ENCODE peak calls at places on chromosomes 2 and 18, in six cellular contexts. Q is K562, I is H1, W is GM12878, E is SK-N-SH, R is HepG2. O is an unnamed sample.

GRCh38 chr2:198127627-198128026 is 323.2 kb downstream of the PLCL1 start:
- DNase-seq in Q (peak), I (no peak), W (peak), E (peak), R (peak), O (peak)

GRCh38 chr2:40242315-40242714 is 209.6 kb downstream of the SLC8A1 start:
- DNase-seq in Q (no peak), I (no peak), W (no peak), E (no peak), R (no peak), O (no peak)

GRCh38 chr2:108031471-108031941 is 45.2 kb downstream of the SLC5A7 start:
- DNase-seq in Q (no peak), I (no peak), W (no peak), E (no peak), R (no peak), O (no peak)

GRCh38 chr2:11647834-11648600 is 22.0 kb downstream of the NTSR2 start:
- DNase-seq in Q (no peak), I (no peak), W (no peak), E (no peak), R (no peak), O (no peak)

GRCh38 chr2:126643972-126644371 is 12.0 kb upstream of the GYPC start:
- DNase-seq in Q (no peak), I (no peak), W (no peak), E (no peak), R (no peak), O (no peak)

GRCh38 chr2:179233626-179234430 is 30.8 kb downstream of the SESTD1 start:
- DNase-seq in Q (no peak), I (no peak), W (no peak), E (no peak), R (peak), O (no peak)

GRCh38 chr2:69830045-69830905 is 815 bp downstream of the GMCL1 start:
- DNase-seq in Q (peak), I (no peak), W (no peak), E (peak), R (peak), O (peak)

GRCh38 chr2:164840458-164840929 is 1.1 kb downstream of the COBLL1 start:
- DNase-seq in Q (no peak), I (no peak), W (no peak), E (no peak), R (peak), O (no peak)

GRCh38 chr2:165952600-165953210 is 871 bp downstream of the TTC21B start:
- DNase-seq in Q (no peak), I (no peak), W (no peak), E (no peak), R (peak), O (no peak)

GRCh38 chr2:46769809-46770208 is 145.8 kb downstream of the MCFD2 start:
- DNase-seq in Q (no peak), I (no peak), W (no peak), E (no peak), R (peak), O (no peak)

GRCh38 chr18:37471619-37472018 is 94.0 kb downstream of the CELF4 start:
- DNase-seq in Q (no peak), I (no peak), W (no peak), E (peak), R (no peak), O (no peak)

GRCh38 chr2:227360351-227360750 is 18.8 kb downstream of the TM4SF20 start:
- DNase-seq in Q (no peak), I (no peak), W (no peak), E (no peak), R (no peak), O (no peak)

GRCh38 chr2:37599688-37600525 is 71.5 kb downstream of the CDC42EP3 start:
- DNase-seq in Q (no peak), I (no peak), W (no peak), E (no peak), R (no peak), O (no peak)

GRCh38 chr2:69578201-69578555 is 65.4 kb downstream of the AAK1 start:
- DNase-seq in Q (no peak), I (no peak), W (no peak), E (no peak), R (no peak), O (no peak)

GRCh38 chr2:218296200-218296599 is 3.9 kb upstream of the TMBIM1 start:
- DNase-seq in Q (no peak), I (no peak), W (no peak), E (no peak), R (no peak), O (no peak)

GRCh38 chr18:43620936-43621335 is 343.6 kb upstream of the SYT4 start:
- DNase-seq in Q (no peak), I (no peak), W (no peak), E (peak), R (peak), O (no peak)

GRCh38 chr2:47950340-47951280 is 44.3 kb upstream of the FBXO11 start:
- DNase-seq in Q (no peak), I (no peak), W (no peak), E (peak), R (no peak), O (no peak)

GRCh38 chr2:108320326-108320932 is 31.7 kb downstream of the SULT1C2 start:
- DNase-seq in Q (no peak), I (no peak), W (no peak), E (no peak), R (no peak), O (no peak)

GRCh38 chr2:28543316-28544068 is 47.6 kb downstream of the PLB1 start:
- DNase-seq in Q (no peak), I (no peak), W (no peak), E (no peak), R (no peak), O (no peak)

GRCh38 chr2:235390108-235390815 is 103.6 kb upstream of the AGAP1 start:
- DNase-seq in Q (no peak), I (no peak), W (peak), E (no peak), R (no peak), O (peak)

GRCh38 chr2:204669386-204669785 is 124.1 kb downstream of the PARD3B start:
- DNase-seq in Q (no peak), I (no peak), W (no peak), E (no peak), R (no peak), O (no peak)

GRCh38 chr2:190904644-190905043 is 24.0 kb downstream of the GLS start:
- DNase-seq in Q (no peak), I (no peak), W (no peak), E (no peak), R (no peak), O (no peak)

GRCh38 chr2:55478610-55479301 is 40.8 kb upstream of the CFAP36 start:
- DNase-seq in Q (no peak), I (no peak), W (no peak), E (no peak), R (no peak), O (no peak)

GRCh38 chr2:55487686-55488085 is 31.8 kb upstream of the CFAP36 start:
- DNase-seq in Q (no peak), I (no peak), W (no peak), E (no peak), R (no peak), O (no peak)

DNA sequence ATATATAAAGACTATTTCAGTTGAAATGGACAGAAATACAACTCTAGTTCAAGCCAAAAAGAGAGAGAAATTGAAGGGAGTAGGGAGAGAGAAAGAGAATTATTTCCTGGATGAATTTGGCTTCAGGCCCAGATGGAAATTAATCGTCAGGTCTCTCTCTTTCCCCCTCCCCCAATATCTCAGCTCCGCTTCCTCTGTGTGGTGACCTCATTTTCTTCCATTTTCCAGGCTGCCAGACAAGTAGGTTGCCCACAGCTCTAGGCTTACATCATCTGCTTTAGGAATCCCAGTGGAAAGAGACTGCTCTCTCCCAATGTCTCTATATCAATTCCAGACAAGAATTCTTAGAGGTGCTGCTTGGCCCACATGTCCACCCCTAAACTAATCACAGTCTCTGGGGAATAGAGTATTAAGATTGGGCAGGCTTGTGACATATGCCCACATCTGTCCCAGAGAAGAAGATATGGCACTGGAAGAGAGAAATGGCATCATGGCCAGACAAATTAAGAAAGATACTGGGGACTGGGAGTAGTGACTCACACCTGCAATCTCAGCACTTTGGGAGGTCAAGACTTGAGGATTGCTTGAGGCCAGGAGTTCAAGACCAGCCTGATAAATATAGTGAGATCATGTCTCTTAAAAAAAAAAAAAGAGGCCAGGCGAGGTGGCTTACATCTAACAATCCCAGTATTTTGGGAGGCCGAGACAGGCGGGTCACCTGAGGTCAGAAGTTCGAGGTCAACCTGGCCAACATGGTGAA is 37.2 kb upstream of the CFAP36 start:
- DNase-seq in Q (no peak), I (no peak), W (no peak), E (peak), R (no peak), O (no peak)
- TF ChIP-seq GABPA in Q (no peak), I (no peak), W (no peak), E (no peak), R (no peak), O (no peak)

DNA sequence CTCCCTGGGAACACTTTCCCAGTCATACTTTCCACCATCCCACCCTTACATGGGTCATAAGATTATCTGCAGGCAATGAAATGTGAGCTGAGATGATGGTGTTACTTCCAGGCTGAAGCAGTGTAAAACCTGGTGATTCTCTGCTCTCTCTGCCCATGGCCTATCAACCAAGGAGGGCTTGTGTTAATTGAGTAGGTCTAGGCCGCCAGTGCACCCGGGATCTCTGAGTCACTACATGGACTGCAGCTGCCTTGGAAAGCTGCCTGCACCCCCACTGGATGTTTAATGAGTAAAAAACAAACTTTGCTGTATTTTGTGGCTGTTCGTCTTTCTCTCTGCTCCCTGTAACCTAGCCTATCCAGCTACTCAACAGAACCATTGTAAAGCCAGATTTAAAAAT is 451.7 kb upstream of the SMIM21 start:
- DNase-seq in Q (no peak), I (no peak), W (no peak), E (no peak), R (no peak), O (no peak)
- TF ChIP-seq GABPA in Q (no peak), I (no peak), W (no peak), E (no peak), R (no peak), O (no peak)

GRCh38 chr18:9475643-9476580 is 599 bp downstream of the RALBP1 start:
- DNase-seq in Q (peak), I (no peak), W (no peak), E (peak), R (no peak), O (peak)
- TF ChIP-seq GABPA in Q (peak), I (no peak), W (no peak), E (no peak), R (no peak), O (no peak)

DNA sequence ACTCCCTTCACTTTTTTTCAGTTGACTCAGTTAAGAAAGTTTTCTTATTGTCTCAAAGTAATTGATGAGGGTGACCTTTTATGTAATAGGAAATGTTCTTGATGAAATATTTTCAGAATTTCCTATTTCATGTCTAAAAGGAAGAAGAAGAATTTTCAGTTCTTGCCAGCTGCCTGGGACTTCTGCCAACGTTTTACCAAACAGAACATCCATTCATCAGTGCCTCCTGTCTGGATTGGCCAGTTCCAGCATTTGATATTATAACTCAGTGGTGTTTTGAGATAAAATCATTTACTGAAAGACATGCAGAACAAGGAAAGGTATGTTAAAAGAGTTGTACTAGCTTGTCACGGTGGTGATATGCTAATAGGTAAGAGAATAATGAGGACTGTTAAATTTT is 104.7 kb upstream of the MYO3B start:
- DNase-seq in Q (no peak), I (no peak), W (no peak), E (peak), R (no peak), O (peak)
- TF ChIP-seq GABPA in Q (no peak), I (no peak), W (no peak), E (no peak), R (no peak), O (no peak)